ENCODE peak calls at places on chromosomes 11 and 22, in ten cellular contexts. Z is effector memory CD8-positive, alpha-beta T cell; B is activated T-cell treated with anti-CD3 and anti-CD28 coated beads, Interleukin-2, amount 50 U/mL, for 4 hours; J is esophagus mucosa; W is lung; O is stimulated activated effector memory CD8-positive, alpha-beta T cell treated with anti-CD3 and anti-CD28 coated beads, Interleukin-12 subunit alpha, Interleukin-12 subunit beta, amount 100 ng/mL, for 72 hours; G is activated CD8-positive, alpha-beta T cell treated with anti-CD3 and anti-CD28 coated beads for 36 hours; D is heart right ventricle; V is gastroesophageal sphincter; C is right cardiac atrium. L is an unnamed sample.

GRCh38 chr11:67303989-67304411 is 670 bp downstream of the SSH3 start:
- ATAC-seq in Z (peak), B (peak), J (peak), W (peak), O (peak), G (peak), D (peak), V (peak), C (peak), L (peak)

GRCh38 chr11:72225411-72225951 is 914 bp downstream of the INPPL1 start:
- ATAC-seq in Z (peak), B (peak), J (no peak), W (no peak), O (peak), G (peak), D (no peak), V (no peak), C (no peak), L (peak)

GRCh38 chr11:123559418-123559817 is 95.0 kb downstream of the SCN3B start:
- ATAC-seq in Z (no peak), B (no peak), J (no peak), W (no peak), O (no peak), G (no peak), D (no peak), V (no peak), C (no peak), L (no peak)

GRCh38 chr11:122062763-122063162 is 53.3 kb downstream of the BLID start:
- ATAC-seq in Z (no peak), B (no peak), J (no peak), W (no peak), O (no peak), G (no peak), D (no peak), V (no peak), C (no peak), L (no peak)

GRCh38 chr11:12994476-12994875 is 14.6 kb upstream of the RASSF10 start:
- ATAC-seq in Z (no peak), B (no peak), J (no peak), W (no peak), O (no peak), G (no peak), D (no peak), V (no peak), C (no peak), L (no peak)

GRCh38 chr11:116895053-116895757 is 57.8 kb upstream of the APOA1 start:
- ATAC-seq in Z (no peak), B (no peak), J (no peak), W (no peak), O (no peak), G (no peak), D (peak), V (no peak), C (peak), L (no peak)

GRCh38 chr11:44854146-44854545 is 96.5 kb downstream of the TP53I11 start:
- ATAC-seq in Z (no peak), B (no peak), J (no peak), W (no peak), O (no peak), G (no peak), D (no peak), V (no peak), C (no peak), L (no peak)

GRCh38 chr22:46748206-46748947 is 10.3 kb upstream of the CERK start:
- ATAC-seq in Z (no peak), B (no peak), J (no peak), W (no peak), O (no peak), G (no peak), D (no peak), V (no peak), C (no peak), L (no peak)

GRCh38 chr11:2146051-2146450 is 6.9 kb upstream of the IGF2 start:
- ATAC-seq in Z (no peak), B (no peak), J (no peak), W (no peak), O (no peak), G (no peak), D (no peak), V (no peak), C (no peak), L (no peak)

GRCh38 chr11:76008474-76008873 is 193.5 kb downstream of the UVRAG start:
- ATAC-seq in Z (no peak), B (no peak), J (no peak), W (no peak), O (no peak), G (no peak), D (no peak), V (no peak), C (no peak), L (no peak)

GRCh38 chr22:37366601-37367000 is 60.7 kb downstream of the ELFN2 start:
- ATAC-seq in Z (no peak), B (no peak), J (no peak), W (no peak), O (no peak), G (no peak), D (no peak), V (no peak), C (no peak), L (no peak)

GRCh38 chr22:38081636-38081940 is 2.4 kb downstream of the SLC16A8 start:
- ATAC-seq in Z (no peak), B (no peak), J (no peak), W (no peak), O (no peak), G (no peak), D (no peak), V (no peak), C (no peak), L (no peak)

GRCh38 chr11:199782-200181 is 6.9 kb downstream of the SCGB1C1 start:
- ATAC-seq in Z (no peak), B (no peak), J (no peak), W (no peak), O (no peak), G (no peak), D (no peak), V (no peak), C (no peak), L (no peak)

GRCh38 chr11:60931897-60932296 is 7.6 kb downstream of the TMEM132A start:
- ATAC-seq in Z (peak), B (no peak), J (peak), W (no peak), O (no peak), G (no peak), D (no peak), V (no peak), C (no peak), L (no peak)